ENCODE peak calls at places on chromosomes 2 and 18, in four cellular contexts. One of them, this sample, is unnamed.

GRCh38 chr18:60966876-60967275 is 366.4 kb upstream of the CDH20 start:
- DNase-seq in HepG2: no peak
- DNase-seq in K562: no peak
- DNase-seq in GM12878: no peak
- DNase-seq in this sample: no peak

GRCh38 chr18:215448-216010 is 52.3 kb downstream of the THOC1 start:
- DNase-seq in HepG2: no peak
- DNase-seq in K562: no peak
- DNase-seq in GM12878: no peak
- DNase-seq in this sample: no peak

GRCh38 chr2:104504331-104505073 is 349.4 kb upstream of the POU3F3 start:
- DNase-seq in HepG2: no peak
- DNase-seq in K562: no peak
- DNase-seq in GM12878: no peak
- DNase-seq in this sample: no peak

GRCh38 chr2:104863585-104864279 is 9.8 kb downstream of the POU3F3 start:
- DNase-seq in HepG2: no peak
- DNase-seq in K562: no peak
- DNase-seq in GM12878: no peak
- DNase-seq in this sample: peak

GRCh38 chr2:20634430-20635095 is 16.3 kb downstream of the HS1BP3 start:
- DNase-seq in HepG2: no peak
- DNase-seq in K562: no peak
- DNase-seq in GM12878: no peak
- DNase-seq in this sample: no peak

GRCh38 chr2:219507555-219508443 is 6.5 kb upstream of the ASIC4 start:
- DNase-seq in HepG2: no peak
- DNase-seq in K562: no peak
- DNase-seq in GM12878: no peak
- DNase-seq in this sample: no peak

GRCh38 chr2:68325056-68325455 is 5.3 kb upstream of the CNRIP1 start:
- DNase-seq in HepG2: no peak
- DNase-seq in K562: no peak
- DNase-seq in GM12878: no peak
- DNase-seq in this sample: no peak

GRCh38 chr18:63342206-63342605 is 22.6 kb upstream of the BCL2 start:
- DNase-seq in HepG2: no peak
- DNase-seq in K562: peak
- DNase-seq in GM12878: no peak
- DNase-seq in this sample: peak

GRCh38 chr2:165572155-165572554 is 102.7 kb downstream of the CSRNP3 start:
- DNase-seq in HepG2: no peak
- DNase-seq in K562: no peak
- DNase-seq in GM12878: no peak
- DNase-seq in this sample: no peak

GRCh38 chr2:11280713-11281112 is 63.7 kb downstream of the ROCK2 start:
- DNase-seq in HepG2: no peak
- DNase-seq in K562: no peak
- DNase-seq in GM12878: no peak
- DNase-seq in this sample: no peak

GRCh38 chr2:40120957-40121356 is 330.9 kb downstream of the SLC8A1 start:
- DNase-seq in HepG2: no peak
- DNase-seq in K562: no peak
- DNase-seq in GM12878: no peak
- DNase-seq in this sample: no peak

GRCh38 chr2:74119912-74120825 is 27.5 kb downstream of the BOLA3 start:
- DNase-seq in HepG2: peak
- DNase-seq in K562: peak
- DNase-seq in GM12878: peak
- DNase-seq in this sample: peak

GRCh38 chr2:173076557-173077345 is 1.1 kb downstream of the MAP3K20 start:
- DNase-seq in HepG2: no peak
- DNase-seq in K562: peak
- DNase-seq in GM12878: peak
- DNase-seq in this sample: peak

GRCh38 chr18:3489462-3489861 is 39.5 kb downstream of the TGIF1 start:
- DNase-seq in HepG2: no peak
- DNase-seq in K562: no peak
- DNase-seq in GM12878: no peak
- DNase-seq in this sample: no peak

GRCh38 chr2:207061181-207061580 is 104.6 kb downstream of the KLF7 start:
- DNase-seq in HepG2: no peak
- DNase-seq in K562: no peak
- DNase-seq in GM12878: no peak
- DNase-seq in this sample: no peak

GRCh38 chr2:217489145-217489960 is 513.4 kb downstream of the TNS1 start:
- DNase-seq in HepG2: no peak
- DNase-seq in K562: no peak
- DNase-seq in GM12878: no peak
- DNase-seq in this sample: peak

GRCh38 chr2:72915907-72916742 is 1.2 kb upstream of the EMX1 start:
- DNase-seq in HepG2: peak
- DNase-seq in K562: peak
- DNase-seq in GM12878: no peak
- DNase-seq in this sample: peak

GRCh38 chr2:82591718-82592117 is 1867.4 kb downstream of the SUCLG1 start:
- DNase-seq in HepG2: no peak
- DNase-seq in K562: no peak
- DNase-seq in GM12878: no peak
- DNase-seq in this sample: no peak

GRCh38 chr2:134799936-134800335 is 38.5 kb upstream of the ACMSD start:
- DNase-seq in HepG2: no peak
- DNase-seq in K562: no peak
- DNase-seq in GM12878: no peak
- DNase-seq in this sample: no peak

GRCh38 chr2:197292614-197293013 is 18.0 kb downstream of the ANKRD44 start:
- DNase-seq in HepG2: no peak
- DNase-seq in K562: no peak
- DNase-seq in GM12878: no peak
- DNase-seq in this sample: no peak

GRCh38 chr2:152613235-152613634 is 104.0 kb downstream of the PRPF40A start:
- DNase-seq in HepG2: no peak
- DNase-seq in K562: no peak
- DNase-seq in GM12878: no peak
- DNase-seq in this sample: no peak

GRCh38 chr18:3453540-3454364 is 3.8 kb downstream of the TGIF1 start:
- DNase-seq in HepG2: peak
- DNase-seq in K562: no peak
- DNase-seq in GM12878: no peak
- DNase-seq in this sample: no peak

GRCh38 chr2:135030826-135031225 is 16.4 kb downstream of the MAP3K19 start:
- DNase-seq in HepG2: peak
- DNase-seq in K562: peak
- DNase-seq in GM12878: no peak
- DNase-seq in this sample: no peak

GRCh38 chr2:2041256-2041824 is 289.7 kb downstream of the MYT1L start:
- DNase-seq in HepG2: peak
- DNase-seq in K562: no peak
- DNase-seq in GM12878: no peak
- DNase-seq in this sample: no peak

GRCh38 chr2:2641541-2642410 is 310.7 kb upstream of the MYT1L start:
- DNase-seq in HepG2: peak
- DNase-seq in K562: no peak
- DNase-seq in GM12878: no peak
- DNase-seq in this sample: no peak

GRCh38 chr2:102099536-102100293 is 42.8 kb upstream of the IL1R1 start:
- DNase-seq in HepG2: no peak
- DNase-seq in K562: no peak
- DNase-seq in GM12878: no peak
- DNase-seq in this sample: no peak

GRCh38 chr2:189261431-189261841 is 81.9 kb upstream of the COL5A2 start:
- DNase-seq in HepG2: no peak
- DNase-seq in K562: no peak
- DNase-seq in GM12878: no peak
- DNase-seq in this sample: no peak

GRCh38 chr2:27739058-27739373 is 32.5 kb upstream of the MRPL33 start:
- DNase-seq in HepG2: no peak
- DNase-seq in K562: no peak
- DNase-seq in GM12878: no peak
- DNase-seq in this sample: no peak

GRCh38 chr18:34153711-34154110 is 71.0 kb downstream of the NOL4 start:
- DNase-seq in HepG2: peak
- DNase-seq in K562: no peak
- DNase-seq in GM12878: peak
- DNase-seq in this sample: no peak

GRCh38 chr2:160996584-160996983 is 163.6 kb upstream of the TANK start:
- DNase-seq in HepG2: no peak
- DNase-seq in K562: no peak
- DNase-seq in GM12878: no peak
- DNase-seq in this sample: no peak

GRCh38 chr2:160993543-160994090 is 166.6 kb upstream of the TANK start:
- DNase-seq in HepG2: no peak
- DNase-seq in K562: no peak
- DNase-seq in GM12878: no peak
- DNase-seq in this sample: no peak

GRCh38 chr2:160989778-160990177 is 170.4 kb upstream of the TANK start:
- DNase-seq in HepG2: no peak
- DNase-seq in K562: no peak
- DNase-seq in GM12878: no peak
- DNase-seq in this sample: no peak

DNA sequence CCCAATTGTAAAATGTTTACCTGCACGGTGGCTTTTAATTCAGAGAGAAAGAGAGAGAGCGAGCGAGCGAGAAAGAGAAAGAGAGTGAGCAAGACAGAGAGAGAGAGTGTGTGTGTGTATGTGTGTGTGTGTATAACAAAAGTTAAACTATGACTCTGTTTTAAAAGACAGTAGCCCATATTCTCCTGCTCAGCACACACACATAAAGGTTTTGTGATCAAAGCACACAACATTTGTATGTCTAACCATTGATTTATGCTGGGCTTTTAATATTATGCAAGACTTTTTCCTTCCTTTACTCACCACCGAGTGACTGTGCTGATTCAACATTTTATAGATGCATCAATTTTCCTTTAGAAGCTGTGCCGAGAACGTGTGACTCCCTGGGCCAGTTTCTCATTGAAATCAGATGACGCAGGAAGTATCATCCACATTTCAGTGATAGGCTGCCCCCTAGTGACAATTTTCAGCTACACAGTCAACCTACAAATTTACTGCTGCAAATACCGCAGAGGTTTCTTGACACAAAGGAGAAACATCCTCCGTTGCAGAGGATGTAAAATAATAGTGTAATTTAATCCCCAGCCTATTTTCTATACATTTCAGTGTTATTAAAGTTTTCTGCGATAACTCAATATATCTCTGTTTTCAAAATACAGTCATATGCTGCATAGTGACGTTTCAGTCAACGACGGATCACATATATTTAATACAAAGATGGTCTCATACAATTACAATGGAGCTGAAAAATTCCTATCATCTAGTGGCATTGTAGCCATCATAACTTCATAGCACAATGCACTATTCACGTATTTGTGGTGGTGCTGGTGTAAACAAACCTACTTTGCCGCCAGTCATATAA is 165.9 kb upstream of the TANK start:
- DNase-seq in HepG2: peak
- DNase-seq in K562: peak
- DNase-seq in GM12878: peak
- DNase-seq in this sample: peak
- TF ChIP-seq CREM in HepG2: no peak
- TF ChIP-seq CREM in K562: peak
- TF ChIP-seq CREM in GM12878: peak
- TF ChIP-seq CREM in this sample: no peak

GRCh38 chr2:220959391-220959802 is 612.7 kb downstream of the EPHA4 start:
- DNase-seq in HepG2: no peak
- DNase-seq in K562: no peak
- DNase-seq in GM12878: no peak
- DNase-seq in this sample: no peak
- TF ChIP-seq ETV6 in HepG2: no peak
- TF ChIP-seq ETV6 in K562: no peak
- TF ChIP-seq ETV6 in GM12878: no peak
- TF ChIP-seq ETV6 in this sample: no peak

GRCh38 chr2:64491426-64491825 is 32.7 kb upstream of the AFTPH start:
- DNase-seq in HepG2: no peak
- DNase-seq in K562: no peak
- DNase-seq in GM12878: no peak
- DNase-seq in this sample: no peak

GRCh38 chr2:64489081-64489761 is 34.9 kb upstream of the AFTPH start:
- DNase-seq in HepG2: no peak
- DNase-seq in K562: no peak
- DNase-seq in GM12878: no peak
- DNase-seq in this sample: no peak

GRCh38 chr2:64493788-64494187 is 30.3 kb upstream of the AFTPH start:
- DNase-seq in HepG2: no peak
- DNase-seq in K562: no peak
- DNase-seq in GM12878: no peak
- DNase-seq in this sample: no peak

GRCh38 chr2:64492272-64492671 is 31.9 kb upstream of the AFTPH start:
- DNase-seq in HepG2: no peak
- DNase-seq in K562: no peak
- DNase-seq in GM12878: no peak
- DNase-seq in this sample: no peak

DNA sequence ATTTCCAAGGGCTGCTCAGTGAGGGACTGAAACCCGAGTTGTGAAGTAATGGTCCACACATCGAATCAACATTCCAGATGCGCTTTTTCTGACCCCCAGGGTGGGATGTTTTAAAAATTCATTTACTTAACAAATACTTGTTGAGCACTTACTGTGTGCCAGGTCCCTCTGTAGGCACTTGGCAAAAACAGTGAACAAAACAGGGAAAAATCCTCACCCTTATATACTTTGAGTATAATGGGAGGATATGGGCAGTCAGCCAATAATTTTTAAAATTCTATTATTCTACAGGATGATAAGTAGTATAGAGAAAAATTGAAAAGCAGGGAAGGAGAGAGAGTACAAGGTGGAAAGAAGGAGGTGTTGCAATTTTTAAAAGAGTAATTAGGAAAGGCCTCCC is 31.3 kb upstream of the AFTPH start:
- DNase-seq in HepG2: no peak
- DNase-seq in K562: no peak
- DNase-seq in GM12878: no peak
- DNase-seq in this sample: no peak
- TF ChIP-seq CREM in HepG2: no peak
- TF ChIP-seq CREM in K562: no peak
- TF ChIP-seq CREM in GM12878: no peak
- TF ChIP-seq CREM in this sample: no peak

DNA sequence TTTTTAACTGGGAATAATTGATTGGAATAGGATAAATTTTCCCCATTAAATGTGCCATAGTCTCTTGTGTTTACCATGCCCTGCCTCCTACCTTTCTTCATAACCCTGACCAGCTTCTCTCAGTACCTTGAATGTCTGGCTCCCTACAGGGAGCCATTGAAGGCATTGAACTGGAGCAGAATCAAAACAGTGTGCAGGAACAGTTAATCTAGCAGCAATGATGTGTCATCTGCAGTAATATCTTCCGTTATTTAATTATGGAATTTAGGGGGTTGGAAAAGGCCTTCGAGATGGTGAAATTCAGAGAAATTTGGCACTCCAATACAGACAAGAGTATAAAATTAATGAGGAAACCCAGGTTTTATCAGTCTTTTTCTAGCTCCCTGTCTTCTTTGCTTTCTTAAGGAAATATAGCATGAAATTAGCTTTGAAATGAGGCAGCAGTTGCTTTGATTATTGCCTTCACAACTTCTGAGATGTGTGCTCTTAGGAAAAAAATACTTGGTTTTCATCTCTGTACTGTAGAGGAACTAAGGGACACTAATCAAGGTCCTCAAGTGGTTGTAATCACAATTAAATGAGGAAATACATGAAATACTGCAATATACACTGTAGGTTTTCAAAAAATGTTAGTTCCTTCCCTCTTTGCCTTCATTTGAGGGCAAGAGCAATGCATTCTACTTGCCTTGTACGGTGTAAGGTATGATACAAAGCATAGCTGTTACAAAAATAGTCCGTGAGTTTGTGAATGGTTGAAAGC is 369.0 kb downstream of the SETBP1 start:
- DNase-seq in HepG2: no peak
- DNase-seq in K562: no peak
- DNase-seq in GM12878: no peak
- DNase-seq in this sample: no peak
- TF ChIP-seq ETV6 in HepG2: no peak
- TF ChIP-seq ETV6 in K562: no peak
- TF ChIP-seq ETV6 in GM12878: no peak
- TF ChIP-seq ETV6 in this sample: no peak

This sample was measured in WTC11.